ENCODE peak calls at places on chromosomes 16 and 17, in six cellular contexts. T is heart left ventricle; N is HEK293T; C is effector memory CD4-positive, alpha-beta T cell; K is effector memory CD8-positive, alpha-beta T cell; S is retina. V is an unnamed sample.

GRCh38 chr16:4093495-4094137 is 22.6 kb downstream of the ADCY9 start:
- DNase-seq in T (no peak), N (no peak), C (no peak), K (no peak), S (no peak), V (no peak)

GRCh38 chr17:17710728-17711541 is 29.7 kb downstream of the RAI1 start:
- DNase-seq in T (no peak), N (no peak), C (no peak), K (no peak), S (no peak), V (peak; percentile 76)

GRCh38 chr16:85935957-85936760 is 37.2 kb downstream of the IRF8 start:
- DNase-seq in T (no peak), N (no peak), C (peak; percentile 55), K (peak; percentile 69), S (no peak), V (no peak)

GRCh38 chr16:80526418-80527061 is 14.3 kb upstream of the DYNLRB2 start:
- DNase-seq in T (peak; percentile 31), N (peak; percentile 55), C (peak; percentile 21), K (peak; percentile 56), S (peak; percentile 70), V (no peak)

GRCh38 chr17:81067331-81067730 is 32.4 kb downstream of the BAIAP2 start:
- DNase-seq in T (no peak), N (no peak), C (no peak), K (no peak), S (no peak), V (no peak)

GRCh38 chr17:37791434-37791833 is 46.6 kb upstream of the HNF1B start:
- DNase-seq in T (no peak), N (peak; percentile 27), C (no peak), K (peak; percentile 36), S (no peak), V (no peak)

GRCh38 chr17:79018045-79018695 is 5.8 kb upstream of the C1QTNF1 start:
- DNase-seq in T (no peak), N (no peak), C (no peak), K (no peak), S (no peak), V (no peak)

GRCh38 chr17:1724351-1724868 is at the start of gene WDR81:
- DNase-seq in T (peak; percentile 96), N (peak; percentile 87), C (peak; percentile 73), K (peak; percentile 76), S (peak; percentile 68), V (peak; percentile 94)

GRCh38 chr17:77665833-77666232 is 292.7 kb upstream of the TNRC6C start:
- DNase-seq in T (no peak), N (no peak), C (no peak), K (no peak), S (no peak), V (no peak)

GRCh38 chr17:18278867-18279266 is 18.4 kb downstream of the MIEF2 start:
- DNase-seq in T (no peak), N (no peak), C (no peak), K (no peak), S (no peak), V (no peak)

GRCh38 chr16:57614546-57615343 is 13.7 kb upstream of the ADGRG1 start:
- DNase-seq in T (no peak), N (no peak), C (no peak), K (no peak), S (no peak), V (no peak)

GRCh38 chr16:73432794-73433455 is 385.0 kb upstream of the ZFHX3 start:
- DNase-seq in T (no peak), N (no peak), C (no peak), K (no peak), S (no peak), V (no peak)

GRCh38 chr16:57469046-57469445 is 6.6 kb downstream of the POLR2C start:
- DNase-seq in T (no peak), N (no peak), C (no peak), K (no peak), S (no peak), V (no peak)

GRCh38 chr17:48728232-48729231 is at the start of gene HOXB13:
- DNase-seq in T (no peak), N (peak; percentile 84), C (no peak), K (no peak), S (peak; percentile 66), V (no peak)

GRCh38 chr16:86299882-86300490 is 210.3 kb upstream of the FOXF1 start:
- DNase-seq in T (no peak), N (no peak), C (no peak), K (no peak), S (no peak), V (no peak)

GRCh38 chr17:42248351-42249179 is 27.6 kb downstream of the STAT5B start:
- DNase-seq in T (peak; percentile 90), N (no peak), C (peak; percentile 61), K (peak; percentile 73), S (peak; percentile 32), V (peak; percentile 72)

GRCh38 chr17:76578376-76578775 is 7.3 kb downstream of the ST6GALNAC2 start:
- DNase-seq in T (no peak), N (no peak), C (no peak), K (no peak), S (no peak), V (no peak)

GRCh38 chr16:730666-731509 is 4.0 kb downstream of the HAGHL start:
- DNase-seq in T (peak; percentile 5), N (no peak), C (no peak), K (no peak), S (no peak), V (no peak)

GRCh38 chr17:79220715-79221291 is 146.2 kb downstream of the ENGASE start:
- DNase-seq in T (no peak), N (no peak), C (no peak), K (no peak), S (peak; percentile 73), V (no peak)

GRCh38 chr16:26169451-26169850 is 477.7 kb downstream of the HS3ST4 start:
- DNase-seq in T (no peak), N (no peak), C (no peak), K (no peak), S (no peak), V (no peak)

GRCh38 chr17:72338847-72339790 is 218.3 kb downstream of the SOX9 start:
- DNase-seq in T (peak; percentile 35), N (no peak), C (no peak), K (no peak), S (peak; percentile 46), V (no peak)

GRCh38 chr17:82926081-82926480 is 86.3 kb upstream of the ZNF750 start:
- DNase-seq in T (no peak), N (no peak), C (no peak), K (no peak), S (no peak), V (no peak)

GRCh38 chr17:20995164-20995872 is 47.5 kb downstream of the USP22 start:
- DNase-seq in T (no peak), N (no peak), C (no peak), K (no peak), S (no peak), V (no peak)

GRCh38 chr17:57689254-57689653 is 55.8 kb downstream of the CCDC182 start:
- DNase-seq in T (no peak), N (no peak), C (no peak), K (no peak), S (no peak), V (no peak)

GRCh38 chr17:14299261-14300093 is 1.4 kb upstream of the HS3ST3B1 start:
- DNase-seq in T (peak; percentile 32), N (peak; percentile 26), C (peak; percentile 16), K (peak; percentile 14), S (peak; percentile 72), V (peak; percentile 71)

GRCh38 chr17:10058924-10059683 is 139.3 kb downstream of the GAS7 start:
- DNase-seq in T (no peak), N (no peak), C (no peak), K (no peak), S (no peak), V (no peak)

GRCh38 chr17:30961213-30962188 is 9.3 kb upstream of the RNF135 start:
- DNase-seq in T (no peak), N (no peak), C (no peak), K (no peak), S (no peak), V (no peak)

GRCh38 chr17:41116292-41116691 is 1.9 kb downstream of the KRTAP4-11 start:
- DNase-seq in T (no peak), N (no peak), C (no peak), K (no peak), S (no peak), V (no peak)

GRCh38 chr16:71338193-71338592 is 20.3 kb upstream of the CALB2 start:
- DNase-seq in T (no peak), N (no peak), C (no peak), K (no peak), S (no peak), V (no peak)

GRCh38 chr17:17780941-17781590 is 55.7 kb downstream of the SREBF1 start:
- DNase-seq in T (no peak), N (peak; percentile 44), C (no peak), K (no peak), S (peak; percentile 66), V (no peak)

GRCh38 chr17:83192161-83192788 is 112.9 kb downstream of the METRNL start:
- DNase-seq in T (peak; percentile 4), N (no peak), C (no peak), K (no peak), S (no peak), V (peak; percentile 42)

GRCh38 chr17:29241015-29241963 is 5.4 kb upstream of the CRYBA1 start:
- DNase-seq in T (no peak), N (no peak), C (no peak), K (no peak), S (peak; percentile 60), V (peak; percentile 55)

GRCh38 chr16:48576927-48577326 is 33.1 kb downstream of the N4BP1 start:
- DNase-seq in T (no peak), N (no peak), C (no peak), K (no peak), S (no peak), V (no peak)

GRCh38 chr17:9226130-9226793 is 205.0 kb downstream of the NTN1 start:
- DNase-seq in T (no peak), N (no peak), C (no peak), K (no peak), S (no peak), V (peak; percentile 1)

GRCh38 chr16:86384980-86385379 is 125.3 kb upstream of the FOXF1 start:
- DNase-seq in T (no peak), N (no peak), C (no peak), K (no peak), S (no peak), V (no peak)

GRCh38 chr17:74744349-74744713 is 4.1 kb upstream of the NHERF1 start:
- DNase-seq in T (no peak), N (no peak), C (no peak), K (no peak), S (no peak), V (no peak)

GRCh38 chr16:22638393-22639206 is 127.9 kb downstream of the NPIPB5 start:
- DNase-seq in T (no peak), N (no peak), C (no peak), K (no peak), S (no peak), V (no peak)

GRCh38 chr16:48895142-48895541 is 285.2 kb upstream of the N4BP1 start:
- DNase-seq in T (no peak), N (no peak), C (no peak), K (no peak), S (no peak), V (no peak)

GRCh38 chr17:76659928-76660614 is 16.5 kb upstream of the ST6GALNAC1 start:
- DNase-seq in T (no peak), N (no peak), C (no peak), K (peak; percentile 31), S (peak; percentile 32), V (no peak)

GRCh38 chr17:14301761-14302401 is 1.0 kb downstream of the HS3ST3B1 start:
- DNase-seq in T (peak; percentile 31), N (no peak), C (peak; percentile 28), K (peak; percentile 59), S (peak; percentile 76), V (peak; percentile 67)